ENCODE peak calls at places on chromosomes 16 and 17, in four cellular contexts. R, H, J and I are unnamed samples.

GRCh38 chr17:40097931-40098845 is 2.2 kb downstream of the NR1D1 start:
- DNase-seq in R (no peak), H (no peak), J (peak), I (no peak)

GRCh38 chr17:79746955-79747507 is 16.3 kb downstream of the ENPP7 start:
- DNase-seq in R (peak), H (no peak), J (no peak), I (no peak)

GRCh38 chr17:65039349-65039988 is 17.1 kb downstream of the GNA13 start:
- DNase-seq in R (no peak), H (peak), J (no peak), I (no peak)

GRCh38 chr16:76294691-76295214 is 17.6 kb downstream of the CNTNAP4 start:
- DNase-seq in R (no peak), H (no peak), J (no peak), I (no peak)

GRCh38 chr16:57504001-57504400 is 17.7 kb upstream of the DOK4 start:
- DNase-seq in R (no peak), H (no peak), J (no peak), I (no peak)

GRCh38 chr16:57651344-57652333 is 16.5 kb upstream of the ADGRG3 start:
- DNase-seq in R (no peak), H (no peak), J (no peak), I (no peak)

GRCh38 chr16:29645699-29646187 is 17.3 kb upstream of the SPN start:
- DNase-seq in R (no peak), H (peak), J (peak), I (peak)

GRCh38 chr17:29577778-29578211 is 9.3 kb downstream of the TP53I13 start:
- DNase-seq in R (no peak), H (no peak), J (no peak), I (no peak)

GRCh38 chr17:60040843-60041242 is 37.9 kb downstream of the HEATR6 start:
- DNase-seq in R (no peak), H (no peak), J (no peak), I (no peak)

GRCh38 chr16:4372578-4373355 is 1.1 kb downstream of the VASN start:
- DNase-seq in R (no peak), H (no peak), J (peak), I (no peak)

GRCh38 chr16:4372315-4372577 is 598 bp downstream of the VASN start:
- DNase-seq in R (no peak), H (no peak), J (no peak), I (no peak)

GRCh38 chr16:4370570-4371480 is 823 bp upstream of the VASN start:
- DNase-seq in R (no peak), H (no peak), J (peak), I (peak)

GRCh38 chr16:4370151-4370550 is 1.5 kb upstream of the VASN start:
- DNase-seq in R (no peak), H (no peak), J (no peak), I (no peak)

GRCh38 chr16:4371481-4372314 is at the start of gene VASN:
- DNase-seq in R (peak), H (no peak), J (peak), I (peak)
- TF ChIP-seq CBFB in R (no peak), H (no peak), J (no peak), I (no peak)

DNA sequence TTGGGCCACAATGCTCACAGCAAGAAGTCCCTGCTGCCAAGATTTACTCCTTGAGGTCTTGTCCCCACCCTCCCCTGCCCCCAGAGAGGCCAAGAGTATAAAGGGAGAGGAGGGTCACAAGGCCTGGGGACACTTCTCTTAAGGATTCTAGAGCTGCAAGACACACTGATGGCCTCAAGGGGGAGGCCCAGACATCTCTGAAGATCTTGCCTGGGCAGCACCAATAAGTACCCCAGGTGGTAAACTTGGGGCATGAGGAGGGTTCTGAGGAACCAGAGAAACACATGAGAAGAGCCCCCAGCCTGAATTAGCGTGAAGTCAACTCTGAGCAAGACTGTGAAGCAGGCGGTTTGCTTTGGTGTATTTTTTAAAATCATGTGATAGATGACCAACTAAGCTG is 26.8 kb upstream of the MTMR4 start:
- DNase-seq in R (peak), H (no peak), J (no peak), I (no peak)
- TF ChIP-seq CBFB in R (no peak), H (no peak), J (no peak), I (no peak)

DNA sequence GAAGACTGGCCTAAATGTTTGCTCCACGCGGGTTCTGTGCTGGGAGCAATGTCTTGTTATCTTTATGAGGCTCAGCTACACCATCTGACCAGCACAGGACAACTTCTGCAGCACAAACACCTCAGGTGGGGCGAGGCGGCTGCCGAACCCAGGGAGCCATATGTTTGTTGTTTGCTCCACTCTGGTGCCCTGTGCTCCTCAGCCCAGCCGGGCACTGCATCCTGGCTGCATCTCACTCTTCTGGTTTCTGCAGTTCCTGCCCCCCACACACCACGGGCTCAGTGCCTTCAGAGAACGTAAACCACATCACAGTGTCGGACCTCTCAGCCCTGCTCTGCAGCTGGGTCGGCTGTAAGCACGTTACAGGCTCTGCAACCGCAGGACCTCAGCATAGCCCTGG is 32.4 kb downstream of the MXRA7 start:
- DNase-seq in R (no peak), H (no peak), J (no peak), I (no peak)
- TF ChIP-seq CBFB in R (no peak), H (no peak), J (no peak), I (no peak)

DNA sequence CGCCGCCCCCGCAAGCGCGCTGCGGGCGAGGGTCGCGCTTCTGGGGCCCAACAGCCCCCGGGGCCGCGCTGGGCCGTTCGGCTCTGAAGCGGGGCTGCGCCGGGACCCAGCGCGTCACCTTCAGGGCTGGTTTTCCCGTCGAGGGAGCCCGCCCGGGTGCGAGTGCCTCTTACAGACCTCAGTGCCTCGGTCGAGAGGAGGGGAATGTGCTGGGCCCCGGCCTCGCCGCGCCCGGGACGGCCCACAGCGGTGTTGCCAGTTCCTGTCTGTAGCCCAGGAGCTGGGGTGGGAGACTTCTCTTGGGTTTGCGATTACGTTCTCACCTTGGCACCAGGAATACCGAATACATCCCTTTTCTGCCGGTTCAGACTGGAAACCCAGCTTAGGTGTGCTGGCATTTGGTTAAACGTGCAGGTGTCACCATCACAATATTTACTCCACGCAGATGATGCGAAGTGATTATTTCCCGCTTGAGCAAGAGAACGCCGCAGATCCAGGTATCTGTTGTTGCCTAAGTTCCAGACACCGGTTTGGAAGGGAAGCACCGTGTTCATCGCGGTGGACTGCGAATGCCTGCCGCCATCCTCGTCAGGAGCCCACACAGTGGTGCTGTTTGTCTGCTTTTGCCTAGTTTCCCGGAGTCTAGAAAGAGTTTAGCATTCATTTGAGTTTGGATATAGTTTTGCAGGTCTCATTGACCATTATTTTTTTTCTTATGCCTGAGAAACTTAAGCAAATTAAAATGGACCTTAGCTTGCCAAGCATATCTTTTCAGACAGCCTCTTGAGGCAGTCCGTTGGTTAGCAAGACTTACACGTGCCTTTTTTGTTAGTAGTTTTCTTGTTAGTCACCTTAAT is 915 bp downstream of the MAP1LC3B start:
- DNase-seq in R (peak), H (no peak), J (no peak), I (no peak)
- TF ChIP-seq CBFB in R (no peak), H (no peak), J (no peak), I (no peak)

GRCh38 chr16:48182979-48183537 is 27.3 kb upstream of the ABCC12 start:
- DNase-seq in R (no peak), H (peak), J (no peak), I (no peak)

GRCh38 chr16:48184681-48185080 is 28.9 kb upstream of the ABCC12 start:
- DNase-seq in R (no peak), H (no peak), J (no peak), I (no peak)

GRCh38 chr16:48193846-48194245 is 38.1 kb upstream of the ABCC12 start:
- DNase-seq in R (no peak), H (no peak), J (no peak), I (no peak)

GRCh38 chr16:48188449-48189102 is 32.8 kb upstream of the ABCC12 start:
- DNase-seq in R (no peak), H (peak), J (peak), I (no peak)
- TF ChIP-seq CBFB in R (no peak), H (peak), J (peak), I (no peak)

DNA sequence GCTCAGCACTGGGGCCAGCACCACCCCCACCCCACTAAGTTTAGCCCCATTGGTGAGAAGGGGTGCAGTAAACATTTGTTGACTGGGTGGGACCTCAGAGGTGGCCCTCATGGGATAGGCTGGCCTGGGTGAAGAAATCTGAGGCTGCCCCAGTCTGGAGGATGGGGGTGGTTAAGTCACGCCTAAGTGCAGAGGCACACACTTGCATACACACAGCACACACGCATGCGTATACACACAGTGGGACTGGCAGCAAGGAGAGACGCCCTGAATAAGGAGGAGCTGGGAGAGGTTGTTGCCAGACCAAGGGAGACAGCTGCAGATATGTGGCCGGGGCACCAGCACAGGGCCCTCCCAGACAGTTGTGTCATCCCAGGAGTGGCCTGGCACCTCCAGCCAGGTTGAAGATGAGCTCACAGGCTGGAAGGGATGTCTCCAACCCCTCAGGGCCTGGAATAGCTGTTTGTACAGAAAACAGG is 3.0 kb upstream of the BCAR1 start:
- DNase-seq in R (peak), H (no peak), J (no peak), I (no peak)
- TF ChIP-seq CBFB in R (no peak), H (no peak), J (no peak), I (no peak)

DNA sequence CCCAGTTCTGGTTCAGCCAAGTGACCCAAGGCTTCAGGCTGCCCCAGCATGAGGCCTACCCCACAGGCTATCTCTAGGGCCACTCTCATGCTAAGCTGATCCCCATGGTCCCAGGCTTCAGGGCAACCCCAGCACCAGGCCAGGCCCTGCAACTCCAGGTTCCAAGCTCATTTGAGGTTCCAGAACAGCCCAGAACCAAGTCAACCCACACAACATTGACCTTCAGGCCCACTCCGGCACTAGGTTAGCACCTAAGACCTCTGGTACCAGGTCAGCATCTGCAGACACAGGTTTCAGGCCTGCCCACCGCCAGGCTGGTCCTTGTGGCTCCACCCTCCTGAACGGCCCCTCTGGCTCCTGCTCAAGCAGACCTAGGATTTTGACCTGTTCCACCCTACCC is 421.2 kb downstream of the CDH11 start:
- DNase-seq in R (no peak), H (no peak), J (no peak), I (no peak)
- TF ChIP-seq CBFB in R (no peak), H (no peak), J (no peak), I (no peak)

GRCh38 chr17:80903041-80903611 is 88.5 kb upstream of the CHMP6 start:
- DNase-seq in R (no peak), H (no peak), J (no peak), I (no peak)

GRCh38 chr17:80901319-80901718 is 90.3 kb upstream of the CHMP6 start:
- DNase-seq in R (no peak), H (peak), J (no peak), I (no peak)

GRCh38 chr17:80898706-80899105 is 92.9 kb upstream of the CHMP6 start:
- DNase-seq in R (no peak), H (no peak), J (no peak), I (no peak)

GRCh38 chr17:80902197-80903019 is 89.2 kb upstream of the CHMP6 start:
- DNase-seq in R (no peak), H (no peak), J (no peak), I (no peak)

GRCh38 chr17:80899402-80900268 is 92.0 kb upstream of the CHMP6 start:
- DNase-seq in R (peak), H (no peak), J (peak), I (peak)
- TF ChIP-seq CBFB in R (no peak), H (no peak), J (no peak), I (no peak)

GRCh38 chr16:31094424-31095120 is at the start of gene VKORC1:
- DNase-seq in R (peak), H (peak), J (peak), I (peak)

GRCh38 chr16:31105677-31106213 is 2.4 kb upstream of the BCKDK start:
- DNase-seq in R (peak), H (no peak), J (peak), I (peak)

GRCh38 chr16:31094088-31094423 is 541 bp downstream of the VKORC1 start:
- DNase-seq in R (peak), H (no peak), J (no peak), I (peak)

DNA sequence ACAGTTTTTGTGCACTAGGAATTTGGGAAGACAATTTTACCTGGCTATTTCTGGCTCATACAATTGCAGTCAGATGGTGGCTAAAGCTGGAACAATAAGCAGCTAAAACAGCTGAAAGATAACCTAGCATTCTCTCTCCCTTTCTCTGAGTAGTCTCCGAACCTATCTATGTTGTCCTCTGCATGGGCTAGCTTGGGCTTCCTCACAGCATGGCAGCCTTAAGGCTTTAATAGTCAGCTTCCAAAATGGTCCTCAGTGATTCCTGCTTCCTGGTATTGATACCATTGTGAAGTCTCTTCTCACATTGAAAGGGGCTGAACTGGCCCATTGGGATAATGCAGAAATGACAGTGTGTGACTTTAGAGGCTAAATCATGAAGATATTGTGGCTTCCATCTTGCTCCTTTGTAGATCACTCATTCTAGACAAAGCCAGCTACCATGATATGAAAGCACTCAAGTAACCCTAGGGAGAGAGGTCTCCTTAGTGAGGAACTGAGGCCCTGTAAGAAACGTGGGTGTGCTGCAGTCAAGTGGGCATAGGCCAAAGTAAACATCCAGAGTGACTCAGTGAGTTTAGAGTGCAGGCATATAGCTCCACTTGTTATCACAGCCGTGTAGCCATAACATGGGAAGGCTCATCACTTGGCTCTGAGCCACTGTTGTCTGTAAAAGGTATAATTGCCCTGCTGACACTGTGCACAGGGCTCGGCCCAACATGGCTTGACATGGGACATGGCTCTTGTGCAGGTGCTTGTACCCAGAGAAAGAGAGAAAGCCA is 5.5 kb upstream of the VKORC1 start:
- DNase-seq in R (no peak), H (no peak), J (peak), I (no peak)
- TF ChIP-seq CBFB in R (no peak), H (no peak), J (no peak), I (no peak)